ENCODE peak calls at places on chromosomes 5 and 9, in nine cellular contexts. G, X, J, T, R, W, P, Y and F are unnamed samples.
A peak's percentile ranks its signal among the peaks of the same experiment; 100 is the strongest.

GRCh38 chr5:37847978-37848425 is 8.2 kb upstream of the GDNF start:
- DNase-seq in X (peak; percentile 57), P (peak; percentile 14), Y (no peak), W (peak; percentile 98), G (no peak), J (no peak), R (no peak), T (no peak), F (no peak)

GRCh38 chr9:9783211-9783610 is 829.6 kb downstream of the PTPRD start:
- DNase-seq in J (no peak), X (no peak), Y (no peak), P (no peak), R (no peak), T (no peak), W (no peak), G (no peak), F (no peak)

GRCh38 chr5:78008356-78008967 is 232.3 kb upstream of the TBCA start:
- DNase-seq in P (peak; percentile 54), R (no peak), T (peak; percentile 25), X (peak; percentile 68), G (no peak), Y (no peak), W (peak; percentile 56), J (no peak), F (peak; percentile 17)

GRCh38 chr9:36164361-36164760 is 4.8 kb upstream of the CCIN start:
- DNase-seq in R (no peak), W (no peak), P (no peak), X (no peak), Y (no peak), J (no peak), T (no peak), G (no peak), F (no peak)

GRCh38 chr9:127518091-127518856 is 67.0 kb downstream of the LRSAM1 start:
- DNase-seq in P (no peak), W (no peak), R (no peak), X (no peak), J (no peak), G (no peak), Y (no peak), T (no peak), F (no peak)

GRCh38 chr9:89984214-89984613 is 379.4 kb downstream of the GADD45G start:
- DNase-seq in X (peak; percentile 25), Y (no peak), P (no peak), T (no peak), R (no peak), J (no peak), W (peak; percentile 87), G (no peak), F (no peak)

GRCh38 chr5:18314192-18314778 is 680.0 kb downstream of the TAF11L14 start:
- DNase-seq in J (no peak), Y (peak; percentile 12), G (no peak), P (peak; percentile 41), W (peak; percentile 41), T (peak; percentile 10), X (peak; percentile 46), R (no peak), F (peak; percentile 16)

GRCh38 chr5:159409801-159410200 is 79.5 kb upstream of the IL12B start:
- DNase-seq in X (no peak), R (no peak), W (no peak), Y (no peak), G (no peak), P (no peak), J (no peak), T (no peak), F (no peak)

GRCh38 chr5:127060470-127060985 is 12.8 kb downstream of the C5orf63 start:
- DNase-seq in P (no peak), Y (no peak), T (no peak), J (no peak), R (no peak), G (no peak), W (peak; percentile 17), X (no peak), F (no peak)

GRCh38 chr5:173604141-173604540 is 12.3 kb downstream of the BOD1 start:
- DNase-seq in J (no peak), W (no peak), R (no peak), T (no peak), X (no peak), G (no peak), Y (no peak), P (no peak), F (no peak)

GRCh38 chr9:135924628-135925338 is 17.4 kb upstream of the CAMSAP1 start:
- DNase-seq in T (no peak), P (no peak), R (no peak), G (no peak), W (no peak), J (no peak), X (no peak), Y (no peak), F (no peak)
- TF ChIP-seq CTCF in T (no peak), P (no peak), R (no peak), G (no peak), W (no peak), J (no peak), X (no peak), Y (no peak), F (no peak)

DNA sequence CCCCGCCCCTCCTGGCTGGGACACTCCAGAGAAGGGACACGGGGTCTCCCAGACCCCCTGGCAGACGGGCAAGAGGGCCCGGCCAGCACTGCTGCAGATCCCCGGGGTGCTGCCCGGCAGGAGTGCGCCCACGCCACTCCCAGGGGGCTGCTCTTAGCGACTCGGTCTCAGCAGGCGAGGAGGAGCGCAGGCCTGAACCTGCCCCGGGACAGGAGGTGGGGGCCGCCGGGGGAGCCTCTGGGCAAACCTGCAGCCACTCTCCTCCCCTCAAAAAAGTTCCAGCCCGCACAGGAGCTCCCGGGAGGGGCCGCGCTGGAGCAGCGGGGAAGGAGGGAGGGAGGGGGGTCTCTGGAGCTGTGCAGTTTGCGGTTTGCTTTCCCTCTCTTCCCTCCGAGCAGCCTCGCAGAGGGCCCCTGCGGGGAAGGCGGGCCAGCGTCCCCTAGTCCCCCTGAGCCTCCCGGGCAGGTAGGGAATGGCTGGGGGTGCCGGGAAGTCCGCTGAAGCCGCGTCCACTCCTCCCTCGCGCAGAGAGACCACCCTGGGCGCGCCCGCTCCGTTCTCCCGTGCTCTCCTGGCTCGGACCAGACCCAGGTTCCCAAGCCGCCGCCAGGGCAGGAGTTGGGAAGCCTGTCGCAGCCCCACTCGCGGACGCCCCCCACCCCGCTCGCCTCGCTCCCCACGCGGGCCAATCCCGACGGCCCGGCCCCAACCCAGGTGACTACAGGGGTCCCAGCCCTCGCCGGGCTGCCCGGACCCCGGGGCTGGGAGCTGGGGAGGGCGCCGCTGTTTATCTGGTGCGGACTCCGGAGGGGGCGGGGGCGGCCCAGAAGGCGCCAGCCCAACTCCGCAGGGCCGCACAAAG is 44.2 kb downstream of the NACC2 start:
- DNase-seq in P (peak; percentile 46), R (no peak), J (peak; percentile 56), T (no peak), Y (peak; percentile 28), G (no peak), W (peak; percentile 66), X (no peak), F (peak; percentile 56)
- TF ChIP-seq CTCF in P (no peak), R (no peak), J (no peak), T (no peak), Y (peak; percentile 46), G (no peak), W (no peak), X (no peak), F (no peak)

GRCh38 chr5:177507596-177508216 is 1.9 kb downstream of the DOK3 start:
- DNase-seq in R (no peak), X (no peak), T (no peak), Y (no peak), J (no peak), W (no peak), G (no peak), P (no peak), F (no peak)

GRCh38 chr5:177505075-177505474 is 4.6 kb downstream of the DOK3 start:
- DNase-seq in X (no peak), G (no peak), R (no peak), Y (no peak), T (no peak), P (no peak), W (no peak), J (no peak), F (no peak)

GRCh38 chr5:177508837-177509236 is 789 bp downstream of the DOK3 start:
- DNase-seq in W (no peak), G (no peak), X (no peak), J (no peak), R (no peak), T (no peak), P (no peak), Y (no peak), F (no peak)

GRCh38 chr5:177508217-177508611 is 1.4 kb downstream of the DOK3 start:
- DNase-seq in G (no peak), X (no peak), P (no peak), T (no peak), W (no peak), Y (no peak), J (no peak), R (no peak), F (no peak)

DNA sequence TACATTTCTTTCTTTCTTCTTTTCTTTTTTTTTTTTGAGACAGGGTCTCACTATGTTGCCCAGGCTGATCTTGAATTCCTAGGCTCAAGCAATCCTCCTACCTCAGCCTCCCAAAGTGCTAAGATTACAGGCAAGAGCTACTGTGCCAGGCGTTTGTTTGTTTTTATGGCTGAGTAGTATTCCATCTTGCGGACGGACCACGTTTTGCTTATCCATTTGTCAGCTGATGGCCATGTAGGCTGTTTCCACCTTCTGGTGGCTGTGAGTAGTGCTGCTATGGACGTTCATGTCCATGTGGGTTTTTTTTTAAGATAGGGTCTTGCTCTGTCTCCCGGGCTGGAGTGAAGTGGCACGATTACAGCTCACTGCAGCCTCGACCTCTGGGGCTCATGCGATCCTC is 2.5 kb downstream of the DOK3 start:
- DNase-seq in G (no peak), T (no peak), W (peak; percentile 29), P (no peak), R (no peak), J (no peak), X (peak; percentile 40), Y (no peak), F (no peak)
- TF ChIP-seq CTCF in G (peak; percentile 34), T (no peak), W (peak; percentile 27), P (no peak), R (peak; percentile 41), J (peak; percentile 35), X (peak; percentile 33), Y (peak; percentile 43), F (no peak)

GRCh38 chr5:93578813-93579560 is 2.0 kb downstream of the NR2F1-AS1 start:
- DNase-seq in X (peak; percentile 82), T (peak; percentile 39), R (peak; percentile 87), Y (peak; percentile 76), W (no peak), P (no peak), J (peak; percentile 26), G (no peak), F (no peak)
- TF ChIP-seq CTCF in X (no peak), T (no peak), R (peak; percentile 44), Y (no peak), W (no peak), P (no peak), J (no peak), G (peak; percentile 17), F (no peak)

GRCh38 chr5:157303667-157304327 is 37.9 kb downstream of the CYFIP2 start:
- DNase-seq in W (no peak), J (peak; percentile 42), X (no peak), R (no peak), T (peak; percentile 27), G (no peak), P (no peak), Y (no peak), F (peak; percentile 20)
- TF ChIP-seq CTCF in W (no peak), J (peak; percentile 25), X (no peak), R (no peak), T (no peak), G (peak; percentile 35), P (peak; percentile 10), Y (peak; percentile 18), F (peak; percentile 13)